ENCODE peak calls at places on chromosomes 4 and X, in four cellular contexts. W is epithelial cell of proximal tubule, N is cardiac muscle cell, C is activated B cell treated with CpG ODN at 0.5 μM for 24 hours. U is an unnamed sample.

GRCh38 chr4:114349543-114350175 is 248.9 kb upstream of the UGT8 start:
- DNase-seq in C (no peak), W (no peak), N (no peak), U (no peak)

GRCh38 chrX:102697506-102697905 is 14.7 kb upstream of the GPRASP2 start:
- DNase-seq in W (no peak), N (peak), C (no peak), U (no peak)

GRCh38 chrX:139851730-139852129 is 81.1 kb downstream of the ATP11C start:
- DNase-seq in N (no peak), C (no peak), W (no peak), U (no peak)

GRCh38 chr4:7160439-7160838 is 31.9 kb upstream of the SORCS2 start:
- DNase-seq in C (no peak), N (no peak), W (no peak), U (no peak)

GRCh38 chr4:180449395-180449956 is 1793.7 kb upstream of the TENM3 start:
- DNase-seq in W (no peak), C (no peak), N (peak), U (no peak)

GRCh38 chr4:153553155-153553819 is 87.1 kb downstream of the TMEM131L start:
- DNase-seq in N (no peak), C (no peak), W (no peak), U (no peak)

GRCh38 chr4:71604785-71605184 is 179.1 kb downstream of the GC start:
- DNase-seq in N (no peak), C (no peak), W (no peak), U (no peak)

GRCh38 chr4:175770555-175770954 is 41.5 kb downstream of the GPM6A start:
- DNase-seq in C (no peak), W (no peak), N (no peak), U (no peak)

GRCh38 chrX:1165535-1166196 is 46.8 kb downstream of the CRLF2 start:
- DNase-seq in C (no peak), N (peak), W (no peak), U (no peak)

GRCh38 chr4:184170996-184171395 is 46.7 kb downstream of the ENPP6 start:
- DNase-seq in W (no peak), C (no peak), N (peak), U (no peak)

GRCh38 chr4:31620476-31620875 is 900.3 kb downstream of the PCDH7 start:
- DNase-seq in C (no peak), N (peak), W (no peak), U (no peak)

GRCh38 chr4:31647776-31648175 is 927.6 kb downstream of the PCDH7 start:
- DNase-seq in N (no peak), C (no peak), W (no peak), U (no peak)

GRCh38 chrX:525134-525533 is 105.5 kb upstream of the SHOX start:
- DNase-seq in N (no peak), W (no peak), C (no peak), U (no peak)

GRCh38 chr4:34091451-34091850 is 2152.9 kb downstream of the ARAP2 start:
- DNase-seq in W (no peak), C (no peak), N (peak), U (no peak)

GRCh38 chrX:40154229-40154852 is 56.6 kb upstream of the BCOR start:
- DNase-seq in N (peak), C (no peak), W (no peak), U (no peak)

GRCh38 chrX:148049441-148049840 is 68.3 kb downstream of the FMR1NB start:
- DNase-seq in C (no peak), W (no peak), N (peak), U (no peak)

GRCh38 chr4:25182941-25183340 is 22.7 kb upstream of the SEPSECS start:
- DNase-seq in C (no peak), N (no peak), W (no peak), U (no peak)

GRCh38 chrX:152992120-152992519 is 1.8 kb downstream of the PNMA5 start:
- DNase-seq in N (no peak), W (no peak), C (no peak), U (no peak)
- TF ChIP-seq CTCF in N (no peak), W (no peak), C (no peak), U (no peak)

GRCh38 chrX:68146054-68146453 is 287.2 kb downstream of the OPHN1 start:
- DNase-seq in N (peak), C (no peak), W (peak), U (no peak)
- TF ChIP-seq CTCF in N (peak), C (no peak), W (peak), U (peak)

GRCh38 chr4:39045791-39046221 is 13.6 kb upstream of the TMEM156 start:
- DNase-seq in W (no peak), N (peak), C (no peak), U (no peak)
- TF ChIP-seq CTCF in W (no peak), N (no peak), C (no peak), U (peak)

DNA sequence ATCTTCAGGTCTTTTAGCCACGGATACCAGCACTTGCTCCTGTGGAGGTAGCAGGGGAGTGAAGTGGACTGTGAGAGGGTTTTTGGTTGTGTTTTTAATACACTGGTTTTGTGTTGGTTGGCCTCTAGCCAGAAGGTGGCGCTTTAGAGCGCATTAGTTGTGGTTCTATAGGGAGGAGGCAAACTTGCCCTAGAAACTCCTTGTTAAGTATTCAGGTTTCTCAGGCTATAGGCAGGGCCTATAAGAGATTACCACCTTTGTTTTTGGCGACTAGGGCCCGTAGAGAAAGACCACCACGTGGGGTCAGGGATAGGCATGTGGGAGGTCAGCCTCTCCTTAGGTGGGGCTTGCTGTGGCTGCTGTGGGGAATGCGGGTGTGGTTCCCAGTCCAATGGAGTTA is 221.6 kb upstream of the SPANXN4 start:
- DNase-seq in N (no peak), C (no peak), W (no peak), U (no peak)
- TF ChIP-seq CTCF in N (no peak), C (no peak), W (peak), U (no peak)

GRCh38 chrX:110317820-110318663 is at the start of gene AMMECR1:
- DNase-seq in W (no peak), C (peak), N (peak), U (peak)
- TF ChIP-seq CTCF in W (no peak), C (no peak), N (no peak), U (no peak)

GRCh38 chr4:107997794-107998193 is 8.1 kb downstream of the HADH start:
- DNase-seq in N (no peak), C (no peak), W (no peak), U (no peak)
- TF ChIP-seq CTCF in N (no peak), C (no peak), W (no peak), U (no peak)

DNA sequence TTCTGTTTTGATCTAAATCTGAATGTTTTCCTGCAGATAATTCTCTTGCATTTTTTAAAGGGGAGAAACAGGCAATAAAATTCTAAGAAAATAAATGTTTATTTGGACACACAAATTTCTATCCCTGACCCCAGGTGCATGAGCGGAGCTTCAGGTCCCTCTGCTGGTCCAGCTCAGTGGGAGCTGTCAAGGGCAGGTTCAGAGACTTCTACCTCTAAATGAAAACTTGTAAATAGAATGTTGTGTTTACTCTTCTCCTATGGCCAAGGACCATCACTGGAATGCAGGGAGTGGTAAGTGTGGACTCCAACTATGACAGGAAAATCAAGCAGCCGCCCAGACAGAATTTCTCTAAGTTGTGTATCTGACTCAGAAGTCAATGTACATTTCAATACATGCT is 148.6 kb upstream of the TTC29 start:
- DNase-seq in W (no peak), C (no peak), N (no peak), U (no peak)
- TF ChIP-seq CTCF in W (peak), C (no peak), N (no peak), U (no peak)